ENCODE peak calls at places on chromosomes 12 and 14, in ten cellular contexts. Q is OCI-LY7, U is astrocyte, R is IMR-90, W is nephron progenitor cell, Z is RWPE1, L is WTC11, P is Calu3, F is choroid plexus epithelial cell, S is GM20000. I is an unnamed sample.

GRCh38 chr12:31620311-31620710 is 29.4 kb upstream of the DENND5B start:
- DNase-seq in L (no peak), S (no peak), R (peak), P (no peak), F (peak), Q (no peak), U (peak), Z (no peak), W (no peak), I (no peak)

GRCh38 chr14:80464531-80465149 is 253.3 kb upstream of the DIO2 start:
- DNase-seq in Z (no peak), U (no peak), Q (no peak), F (no peak), R (no peak), L (peak), S (no peak), W (no peak), P (no peak), I (no peak)

GRCh38 chr12:47361389-47362031 is 281.8 kb upstream of the AMIGO2 start:
- DNase-seq in P (no peak), U (no peak), Z (peak), L (no peak), W (no peak), Q (peak), R (no peak), F (no peak), S (peak), I (peak)

GRCh38 chr14:38669027-38669426 is 413.1 kb upstream of the CLEC14A start:
- DNase-seq in R (no peak), Q (no peak), W (no peak), L (no peak), U (no peak), P (no peak), F (no peak), Z (no peak), S (no peak), I (no peak)

GRCh38 chr12:12724421-12725085 is 7.4 kb downstream of the CDKN1B start:
- DNase-seq in F (peak), P (no peak), U (no peak), R (no peak), L (no peak), Z (no peak), W (peak), Q (peak), S (peak), I (no peak)

GRCh38 chr12:130537051-130537450 is 179.0 kb downstream of the RIMBP2 start:
- DNase-seq in R (no peak), P (no peak), U (no peak), S (no peak), F (no peak), W (no peak), Z (no peak), Q (no peak), L (no peak), I (no peak)

GRCh38 chr12:26400627-26401026 is 205.3 kb downstream of the SSPN start:
- DNase-seq in R (no peak), F (no peak), U (no peak), W (no peak), P (no peak), L (no peak), Q (no peak), S (no peak), Z (no peak), I (no peak)

GRCh38 chr12:22306311-22306710 is 28.2 kb downstream of the ST8SIA1 start:
- DNase-seq in F (no peak), L (no peak), U (peak), R (no peak), S (no peak), Q (no peak), Z (no peak), P (no peak), W (no peak), I (no peak)

GRCh38 chr14:53696217-53696965 is 260.2 kb downstream of the BMP4 start:
- DNase-seq in S (no peak), P (no peak), L (no peak), F (no peak), Q (no peak), Z (peak), W (no peak), U (peak), R (peak), I (no peak)

GRCh38 chr12:67482751-67483661 is 165.5 kb upstream of the DYRK2 start:
- DNase-seq in W (peak), F (peak), U (peak), L (no peak), R (peak), P (peak), Z (no peak), Q (peak), S (peak), I (no peak)

GRCh38 chr12:78308701-78309100 is 478.0 kb downstream of the NAV3 start:
- DNase-seq in S (no peak), F (no peak), U (no peak), W (no peak), P (no peak), Q (no peak), L (no peak), R (no peak), Z (no peak), I (no peak)

GRCh38 chr12:94230357-94230905 is 82.1 kb downstream of the PLXNC1 start:
- DNase-seq in R (peak), W (no peak), S (no peak), U (no peak), Q (peak), P (no peak), L (no peak), Z (no peak), F (peak), I (no peak)

GRCh38 chr12:77325505-77325904 is 260.1 kb upstream of the E2F7 start:
- DNase-seq in F (no peak), R (no peak), U (no peak), L (peak), P (peak), S (peak), Q (no peak), Z (no peak), W (peak), I (peak)

GRCh38 chr12:41250748-41251147 is 62.6 kb downstream of the PDZRN4 start:
- DNase-seq in Q (no peak), W (no peak), S (no peak), Z (no peak), L (no peak), P (peak), U (no peak), R (no peak), F (peak), I (no peak)

GRCh38 chr12:99087278-99087677 is 442.2 kb downstream of the APAF1 start:
- DNase-seq in W (no peak), Q (no peak), P (no peak), F (peak), R (no peak), U (peak), L (no peak), Z (no peak), S (no peak), I (no peak)

GRCh38 chr12:95473440-95473946 is 459 bp upstream of the METAP2 start:
- DNase-seq in P (peak), U (no peak), S (peak), Q (peak), Z (peak), F (no peak), L (no peak), R (peak), W (peak), I (peak)

GRCh38 chr14:67524152-67524963 is 8.7 kb upstream of the PLEKHH1 start:
- DNase-seq in R (no peak), W (no peak), L (no peak), Q (no peak), F (peak), U (no peak), Z (no peak), P (peak), S (no peak), I (no peak)

GRCh38 chr14:96413526-96413925 is 21.6 kb downstream of the AK7 start:
- DNase-seq in U (no peak), L (no peak), Z (no peak), P (no peak), Q (no peak), R (no peak), S (no peak), F (no peak), W (no peak), I (no peak)

GRCh38 chr14:104438166-104438887 is 141.2 kb upstream of the C14orf180 start:
- DNase-seq in P (no peak), Z (no peak), L (no peak), R (no peak), S (no peak), F (no peak), U (no peak), W (no peak), Q (no peak), I (no peak)

GRCh38 chr12:98424726-98425401 is 90.5 kb upstream of the TMPO start:
- DNase-seq in Z (peak), L (peak), W (peak), Q (peak), F (peak), S (peak), R (peak), P (peak), U (peak), I (peak)

GRCh38 chr14:21255385-21256101 is 13.7 kb downstream of the HNRNPC start:
- DNase-seq in W (no peak), F (no peak), Q (no peak), P (no peak), U (peak), Z (no peak), R (peak), L (no peak), S (no peak), I (no peak)

GRCh38 chr12:47825239-47825639 is 5.5 kb upstream of the HDAC7 start:
- DNase-seq in L (no peak), W (no peak), R (no peak), S (no peak), P (peak), Q (no peak), U (no peak), F (no peak), Z (peak), I (no peak)

GRCh38 chr12:88897723-88898122 is 317.5 kb upstream of the KITLG start:
- DNase-seq in L (no peak), P (no peak), Q (no peak), Z (no peak), W (no peak), F (peak), R (peak), U (peak), S (no peak), I (no peak)

GRCh38 chr12:65778268-65779090 is 45.8 kb upstream of the HMGA2 start:
- DNase-seq in F (no peak), P (no peak), L (no peak), U (peak), W (no peak), Z (peak), R (peak), Q (no peak), S (no peak), I (no peak)

GRCh38 chr12:117583677-117584076 is 222.3 kb upstream of the NOS1 start:
- DNase-seq in R (no peak), U (no peak), F (no peak), W (no peak), Q (no peak), Z (no peak), L (no peak), S (no peak), P (no peak), I (no peak)

GRCh38 chr12:53225635-53226424 is 6.2 kb downstream of the RARG start:
- DNase-seq in S (no peak), U (no peak), P (no peak), R (no peak), Q (no peak), W (no peak), L (no peak), F (no peak), Z (peak), I (no peak)

GRCh38 chr12:19764408-19764807 is 325.1 kb downstream of the AEBP2 start:
- DNase-seq in L (no peak), R (peak), Z (no peak), U (peak), F (no peak), W (no peak), Q (no peak), S (no peak), P (no peak), I (no peak)

GRCh38 chr12:87849074-87849473 is 180.1 kb downstream of the C12orf50 start:
- DNase-seq in L (no peak), U (no peak), Q (no peak), F (no peak), W (no peak), P (no peak), S (no peak), Z (no peak), R (no peak), I (no peak)

GRCh38 chr12:128418944-128419343 is 152.0 kb downstream of the TMEM132C start:
- DNase-seq in Q (no peak), F (no peak), L (no peak), P (no peak), Z (no peak), W (no peak), R (no peak), S (no peak), U (no peak), I (no peak)

GRCh38 chr12:91991397-91992187 is 154.1 kb downstream of the BTG1 start:
- DNase-seq in Q (peak), Z (no peak), L (no peak), U (peak), S (peak), W (no peak), R (no peak), P (no peak), F (peak), I (peak)
- TF ChIP-seq CTCF in Q (peak), Z (no peak), L (no peak), U (no peak), S (peak), W (no peak), R (no peak), P (no peak), F (no peak), I (peak)

DNA sequence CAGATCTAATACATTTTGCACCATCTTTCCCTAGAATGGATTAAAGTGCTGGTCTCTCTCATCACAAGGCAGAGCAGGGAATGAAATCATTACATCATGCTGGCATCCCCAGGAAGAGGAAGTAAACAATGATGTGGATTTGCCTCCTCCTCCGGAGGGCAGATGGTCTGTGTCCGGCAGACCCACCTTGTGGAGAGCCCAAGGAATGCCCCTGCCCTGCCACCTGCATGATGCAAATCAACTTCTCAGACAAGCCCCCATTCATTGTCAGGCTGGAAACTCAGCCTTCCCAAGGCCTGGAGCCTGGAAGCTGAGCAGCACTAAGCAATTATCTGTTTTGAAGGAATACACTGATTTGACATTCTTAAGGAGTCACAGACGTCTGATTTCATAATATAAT is 1149.1 kb downstream of the VRK1 start:
- DNase-seq in Q (no peak), U (no peak), R (no peak), L (peak), W (no peak), Z (no peak), P (no peak), S (no peak), F (no peak), I (no peak)
- TF ChIP-seq CTCF in Q (no peak), U (no peak), R (no peak), L (no peak), W (no peak), Z (no peak), P (no peak), S (no peak), F (no peak), I (no peak)

GRCh38 chr12:112087055-112087850 is 21.3 kb downstream of the NAA25 start:
- DNase-seq in R (no peak), S (no peak), U (no peak), W (no peak), Z (no peak), Q (no peak), F (no peak), P (no peak), L (no peak), I (no peak)
- TF ChIP-seq CTCF in R (peak), S (no peak), U (peak), W (peak), Z (no peak), Q (no peak), F (peak), P (no peak), L (no peak), I (no peak)

DNA sequence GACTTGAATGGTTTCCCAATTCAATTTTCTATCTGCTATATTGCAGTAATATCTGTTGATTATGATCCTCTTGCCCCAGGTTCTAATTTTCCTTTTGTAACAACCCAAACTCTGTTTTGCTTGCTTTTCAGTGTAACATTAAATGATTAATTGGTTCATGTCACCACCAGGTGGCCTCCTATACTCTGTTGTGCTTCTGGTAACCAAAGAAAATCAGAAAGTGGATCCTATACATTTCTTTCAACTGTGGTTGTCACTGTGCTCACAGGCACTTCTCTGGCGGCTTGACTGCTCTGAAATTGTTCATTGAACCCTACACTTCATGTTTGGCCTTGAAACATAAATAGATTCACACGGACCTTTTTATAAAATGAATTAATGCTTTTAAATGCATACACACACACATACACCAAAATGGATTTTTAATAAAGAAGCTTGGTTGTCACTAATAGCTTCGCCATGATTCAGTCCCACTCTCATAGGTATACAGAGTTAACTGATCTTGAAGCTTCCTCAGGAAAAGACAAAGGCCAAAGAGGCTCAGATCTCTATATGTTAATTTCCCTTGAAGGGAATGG is 227.5 kb upstream of the NPAS3 start:
- DNase-seq in R (peak), L (no peak), P (peak), F (peak), W (peak), Z (peak), S (peak), Q (peak), U (peak), I (peak)
- TF ChIP-seq CTCF in R (peak), L (peak), P (peak), F (peak), W (peak), Z (peak), S (peak), Q (peak), U (peak), I (peak)

GRCh38 chr12:69415471-69416275 is 54.5 kb upstream of the FRS2 start:
- DNase-seq in W (peak), Q (peak), P (peak), L (peak), F (peak), S (peak), R (peak), Z (peak), U (peak), I (peak)
- TF ChIP-seq CTCF in W (peak), Q (peak), P (peak), L (no peak), F (peak), S (no peak), R (peak), Z (peak), U (peak), I (peak)

GRCh38 chr14:63730659-63731058 is 2.8 kb upstream of the SGPP1 start:
- DNase-seq in R (no peak), L (no peak), F (no peak), Q (no peak), P (no peak), W (no peak), Z (no peak), U (no peak), S (no peak), I (no peak)

GRCh38 chr14:63727231-63727735 is 582 bp downstream of the SGPP1 start:
- DNase-seq in W (peak), P (peak), F (peak), L (no peak), R (peak), U (peak), Z (no peak), Q (peak), S (no peak), I (peak)

GRCh38 chr14:63725786-63726185 is 2.1 kb downstream of the SGPP1 start:
- DNase-seq in W (no peak), L (no peak), Q (peak), F (no peak), S (no peak), P (no peak), U (no peak), R (peak), Z (no peak), I (no peak)

GRCh38 chr14:63726499-63726898 is 1.4 kb downstream of the SGPP1 start:
- DNase-seq in F (no peak), U (no peak), Z (no peak), P (no peak), R (no peak), L (no peak), S (no peak), W (no peak), Q (no peak), I (no peak)

GRCh38 chr14:63727736-63728728 is at the start of gene SGPP1:
- DNase-seq in Z (peak), S (peak), U (peak), F (peak), P (peak), R (peak), W (peak), Q (peak), L (peak), I (peak)
- TF ChIP-seq CTCF in Z (peak), S (peak), U (no peak), F (peak), P (no peak), R (peak), W (peak), Q (peak), L (no peak), I (peak)

GRCh38 chr14:102012336-102012735 is 48.0 kb downstream of the DYNC1H1 start:
- DNase-seq in F (no peak), Q (no peak), Z (no peak), U (no peak), R (no peak), L (no peak), W (no peak), S (no peak), P (no peak), I (no peak)
- TF ChIP-seq CTCF in F (no peak), Q (no peak), Z (no peak), U (no peak), R (no peak), L (no peak), W (no peak), S (no peak), P (no peak), I (no peak)

GRCh38 chr12:104653730-104654328 is 197.1 kb downstream of the CHST11 start:
- DNase-seq in U (no peak), F (no peak), Q (peak), W (no peak), S (no peak), L (peak), R (no peak), Z (no peak), P (peak), I (peak)
- TF ChIP-seq CTCF in U (peak), F (peak), Q (peak), W (peak), S (peak), L (peak), R (peak), Z (no peak), P (peak), I (peak)

DNA sequence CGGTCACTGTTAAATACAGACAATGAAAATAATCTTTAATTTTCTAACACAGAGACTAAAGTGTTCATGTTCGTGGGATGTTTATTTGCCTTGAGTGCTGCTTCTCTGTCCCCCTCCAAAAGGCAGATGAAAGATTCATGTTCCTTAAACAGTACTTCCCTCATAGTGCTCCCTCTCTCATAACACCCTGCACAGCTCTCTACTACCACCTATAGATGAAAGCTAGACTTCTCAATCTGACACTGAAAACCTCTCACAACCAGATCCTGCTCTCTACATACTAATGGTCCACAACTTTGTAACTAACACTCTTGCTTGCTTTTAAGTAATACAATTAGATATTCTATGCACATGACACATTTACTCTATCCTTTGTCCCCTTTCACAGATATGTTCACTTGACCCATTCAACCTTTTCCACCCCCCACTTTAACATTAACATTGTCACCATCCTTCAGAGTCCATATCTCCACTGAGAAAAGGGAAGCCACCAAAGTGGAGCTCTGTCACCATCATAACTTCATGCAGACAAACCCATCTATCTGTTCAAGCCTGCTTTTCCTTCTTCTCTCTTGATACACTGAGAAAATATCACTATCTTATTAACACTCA is 266.4 kb upstream of the USP15 start:
- DNase-seq in W (peak), L (no peak), F (peak), Q (peak), S (no peak), U (no peak), R (peak), P (peak), Z (peak), I (peak)
- TF ChIP-seq CTCF in W (peak), L (peak), F (peak), Q (peak), S (peak), U (peak), R (peak), P (peak), Z (peak), I (peak)

I was measured in GM10248.